ENCODE peak calls at places on chromosomes 5 and 9, in four cellular contexts. Y is Peyer's patch, H is A549, I is PC-3. D is an unnamed sample.

GRCh38 chr9:97510797-97511761 is 9.6 kb downstream of the TMOD1 start:
- DNase-seq in Y (no peak), I (peak), H (no peak), D (no peak)

GRCh38 chr5:57504357-57504756 is 21.7 kb upstream of the ACTBL2 start:
- DNase-seq in Y (no peak), H (no peak), I (peak), D (no peak)

GRCh38 chr9:95005276-95006141 is 279.0 kb downstream of the AOPEP start:
- DNase-seq in H (no peak), I (peak), Y (no peak), D (no peak)

GRCh38 chr5:79759436-79759835 is 69.8 kb downstream of the CMYA5 start:
- DNase-seq in Y (no peak), I (peak), H (no peak), D (no peak)

GRCh38 chr5:176922817-176923216 is 23.7 kb upstream of the HK3 start:
- DNase-seq in I (no peak), H (no peak), Y (no peak), D (no peak)

GRCh38 chr9:4106744-4107143 is 193.1 kb downstream of the GLIS3 start:
- DNase-seq in Y (no peak), I (no peak), H (no peak), D (no peak)

GRCh38 chr5:28779161-28779754 is 1740.9 kb upstream of the CDH9 start:
- DNase-seq in H (peak), Y (no peak), I (peak), D (no peak)

GRCh38 chr5:136054133-136054996 is 25.6 kb downstream of the TGFBI start:
- DNase-seq in I (peak), Y (peak), H (no peak), D (no peak)

GRCh38 chr5:178236685-178237084 is 4.1 kb upstream of the PHYKPL start:
- DNase-seq in Y (no peak), I (no peak), H (no peak), D (no peak)

GRCh38 chr9:114310471-114311450 is 12.1 kb upstream of the ORM1 start:
- DNase-seq in H (no peak), Y (peak), I (no peak), D (peak)

GRCh38 chr5:66144799-66145390 is 795 bp downstream of the SREK1 start:
- DNase-seq in Y (no peak), I (no peak), H (peak), D (no peak)

GRCh38 chr5:36875051-36875788 is 1.3 kb upstream of the NIPBL start:
- DNase-seq in H (no peak), I (peak), Y (peak), D (no peak)

GRCh38 chr5:29697786-29698414 is 1495.6 kb upstream of the CDH6 start:
- DNase-seq in Y (no peak), I (peak), H (no peak), D (no peak)

GRCh38 chr9:93244101-93244500 is 60.2 kb downstream of the WNK2 start:
- DNase-seq in Y (no peak), H (no peak), I (no peak), D (no peak)

GRCh38 chr9:93473411-93473810 is 20.0 kb upstream of the FAM120AOS start:
- DNase-seq in Y (no peak), I (peak), H (no peak), D (no peak)

GRCh38 chr5:168527756-168528295 is 1.3 kb upstream of the FBLL1 start:
- DNase-seq in H (no peak), I (no peak), Y (no peak), D (no peak)

GRCh38 chr5:7850533-7851239 is at the start of gene CFAP90:
- DNase-seq in I (peak), Y (peak), H (no peak), D (no peak)
- TF ChIP-seq CTCF in I (peak), Y (peak), H (no peak), D (no peak)

GRCh38 chr5:171436804-171437285 is 17.4 kb downstream of the FGF18 start:
- DNase-seq in I (no peak), H (no peak), Y (no peak), D (no peak)

GRCh38 chr5:171435908-171436307 is 16.5 kb downstream of the FGF18 start:
- DNase-seq in Y (no peak), H (no peak), I (no peak), D (no peak)

GRCh38 chr5:171438753-171439152 is 19.3 kb downstream of the FGF18 start:
- DNase-seq in Y (no peak), I (no peak), H (no peak), D (no peak)

GRCh38 chr5:171434874-171435273 is 15.4 kb downstream of the FGF18 start:
- DNase-seq in I (no peak), H (no peak), Y (no peak), D (no peak)

GRCh38 chr5:171437286-171437821 is 17.9 kb downstream of the FGF18 start:
- DNase-seq in Y (no peak), I (no peak), H (no peak), D (no peak)
- H3K27ac ChIP-seq in Y (no peak), I (no peak), H (no peak), D (no peak)

GRCh38 chr5:10311595-10312425 is 4.1 kb upstream of the CMBL start:
- DNase-seq in Y (no peak), H (no peak), I (no peak), D (no peak)

GRCh38 chr5:10317825-10318682 is 10.4 kb upstream of the CMBL start:
- DNase-seq in I (peak), H (no peak), Y (no peak), D (no peak)

GRCh38 chr5:10319202-10319851 is 11.6 kb upstream of the CMBL start:
- DNase-seq in H (no peak), I (no peak), Y (no peak), D (no peak)

GRCh38 chr5:10315181-10315580 is 7.5 kb upstream of the CMBL start:
- DNase-seq in H (no peak), I (no peak), Y (no peak), D (no peak)

GRCh38 chr5:10315824-10316509 is 8.3 kb upstream of the CMBL start:
- DNase-seq in Y (no peak), I (no peak), H (no peak), D (no peak)
- H3K4me3 ChIP-seq in Y (no peak), I (no peak), H (no peak), D (no peak)

GRCh38 chr9:123357748-123358059 is 1.7 kb downstream of the CRB2 start:
- DNase-seq in Y (no peak), H (no peak), I (no peak), D (no peak)

GRCh38 chr9:123356851-123357747 is 1.1 kb downstream of the CRB2 start:
- DNase-seq in H (no peak), Y (no peak), I (no peak), D (no peak)

GRCh38 chr9:123353984-123354591 is 1.9 kb upstream of the CRB2 start:
- DNase-seq in I (peak), H (peak), Y (peak), D (no peak)

GRCh38 chr9:123354806-123355508 is 1.0 kb upstream of the CRB2 start:
- DNase-seq in I (no peak), Y (no peak), H (no peak), D (no peak)

GRCh38 chr9:123355761-123356520 is at the start of gene CRB2:
- DNase-seq in H (no peak), I (no peak), Y (no peak), D (no peak)
- TF ChIP-seq CTCF in H (no peak), I (no peak), Y (no peak), D (no peak)

GRCh38 chr9:137660144-137660543 is 41.3 kb downstream of the EHMT1 start:
- DNase-seq in Y (peak), I (no peak), H (no peak), D (no peak)
- H3K27ac ChIP-seq in Y (no peak), I (no peak), H (no peak), D (no peak)

GRCh38 chr9:19119241-19119640 is 8.1 kb downstream of the PLIN2 start:
- DNase-seq in Y (peak), I (no peak), H (no peak), D (no peak)
- H3K4me3 ChIP-seq in Y (no peak), I (no peak), H (no peak), D (no peak)